ENCODE peak calls at places on chromosomes 3 and 15, in six cellular contexts. T is K562, Z is stomach, G is ovary, F is SK-N-SH, L is A549. I is an unnamed sample.

GRCh38 chr3:100254168-100254777 is 6.5 kb upstream of the TBC1D23 start:
- DNase-seq in G (peak; percentile 56), Z (peak; percentile 47), F (peak; percentile 68), L (peak; percentile 65), T (peak; percentile 71), I (peak; percentile 49)

GRCh38 chr3:41681479-41681878 is 280.4 kb downstream of the ULK4 start:
- DNase-seq in L (peak; percentile 64), Z (no peak), F (no peak), G (no peak), T (no peak), I (no peak)

GRCh38 chr3:167102071-167102470 is 278.0 kb downstream of the ZBBX start:
- DNase-seq in G (no peak), T (peak; percentile 2), L (peak; percentile 6), Z (no peak), F (no peak), I (no peak)

GRCh38 chr3:192906940-192907339 is 10.7 kb downstream of the MB21D2 start:
- DNase-seq in F (peak; percentile 62), L (no peak), G (no peak), Z (no peak), T (no peak), I (no peak)

GRCh38 chr15:95025924-95026728 is 794.8 kb downstream of the MCTP2 start:
- DNase-seq in Z (peak; percentile 64), L (peak; percentile 32), F (peak; percentile 24), T (peak; percentile 80), G (peak; percentile 24), I (peak; percentile 13)

GRCh38 chr3:79337798-79338197 is 430.0 kb downstream of the ROBO1 start:
- DNase-seq in F (no peak), L (no peak), Z (no peak), G (no peak), T (no peak), I (no peak)

GRCh38 chr3:53225651-53226050 is 30.2 kb downstream of the TKT start:
- DNase-seq in T (no peak), Z (no peak), F (no peak), G (no peak), L (no peak), I (no peak)

GRCh38 chr15:28094732-28095521 is 4.2 kb downstream of the OCA2 start:
- DNase-seq in Z (peak; percentile 85), L (no peak), F (peak; percentile 77), T (no peak), G (no peak), I (peak; percentile 92)

GRCh38 chr3:12884104-12884742 is 42.9 kb upstream of the RPL32 start:
- DNase-seq in T (no peak), L (no peak), G (peak; percentile 54), F (no peak), Z (no peak), I (peak; percentile 37)

GRCh38 chr3:55543228-55543627 is 56.1 kb upstream of the WNT5A start:
- DNase-seq in Z (no peak), F (no peak), L (no peak), T (no peak), G (no peak), I (no peak)

GRCh38 chr3:55180161-55180560 is 252.3 kb upstream of the LRTM1 start:
- DNase-seq in L (no peak), F (no peak), T (no peak), G (no peak), Z (no peak), I (no peak)

GRCh38 chr3:47314056-47314764 is 31.5 kb downstream of the KLHL18 start:
- DNase-seq in Z (no peak), F (no peak), L (no peak), T (peak; percentile 66), G (no peak), I (no peak)

GRCh38 chr3:188510366-188510765 is 356.4 kb downstream of the LPP start:
- DNase-seq in Z (no peak), T (no peak), G (no peak), F (no peak), L (no peak), I (no peak)

GRCh38 chr3:153350420-153350819 is 188.4 kb downstream of the RAP2B start:
- DNase-seq in L (no peak), F (no peak), T (no peak), G (no peak), Z (no peak), I (no peak)

GRCh38 chr3:43394071-43394501 is 107.7 kb downstream of the SNRK start:
- DNase-seq in L (no peak), Z (no peak), F (no peak), G (no peak), T (no peak), I (no peak)

GRCh38 chr15:79206940-79207339 is 75.6 kb upstream of the ANKRD34C start:
- DNase-seq in F (no peak), Z (no peak), L (no peak), T (no peak), G (no peak), I (no peak)

GRCh38 chr15:84600331-84600686 is 500 bp upstream of the ZSCAN2 start:
- DNase-seq in Z (peak; percentile 88), G (peak; percentile 87), T (peak; percentile 86), L (peak; percentile 92), F (peak; percentile 83), I (peak; percentile 91)

GRCh38 chr3:98021821-98022220 is 13.3 kb downstream of the GABRR3 start:
- DNase-seq in Z (no peak), F (no peak), T (no peak), G (no peak), L (no peak), I (no peak)

GRCh38 chr15:28977377-28978010 is 91.7 kb downstream of the APBA2 start:
- DNase-seq in L (peak; percentile 91), G (no peak), Z (no peak), T (no peak), F (no peak), I (no peak)

GRCh38 chr15:83694030-83694429 is 40.1 kb downstream of the ADAMTSL3 start:
- DNase-seq in L (peak; percentile 15), Z (no peak), T (no peak), F (no peak), G (peak; percentile 25), I (no peak)

GRCh38 chr3:166265153-166265552 is 427.9 kb upstream of the BCHE start:
- DNase-seq in L (no peak), Z (no peak), F (no peak), G (no peak), T (no peak), I (no peak)

GRCh38 chr3:194370753-194371152 is 1.2 kb upstream of the LRRC15 start:
- DNase-seq in Z (no peak), G (no peak), F (no peak), T (no peak), L (no peak), I (no peak)

DNA sequence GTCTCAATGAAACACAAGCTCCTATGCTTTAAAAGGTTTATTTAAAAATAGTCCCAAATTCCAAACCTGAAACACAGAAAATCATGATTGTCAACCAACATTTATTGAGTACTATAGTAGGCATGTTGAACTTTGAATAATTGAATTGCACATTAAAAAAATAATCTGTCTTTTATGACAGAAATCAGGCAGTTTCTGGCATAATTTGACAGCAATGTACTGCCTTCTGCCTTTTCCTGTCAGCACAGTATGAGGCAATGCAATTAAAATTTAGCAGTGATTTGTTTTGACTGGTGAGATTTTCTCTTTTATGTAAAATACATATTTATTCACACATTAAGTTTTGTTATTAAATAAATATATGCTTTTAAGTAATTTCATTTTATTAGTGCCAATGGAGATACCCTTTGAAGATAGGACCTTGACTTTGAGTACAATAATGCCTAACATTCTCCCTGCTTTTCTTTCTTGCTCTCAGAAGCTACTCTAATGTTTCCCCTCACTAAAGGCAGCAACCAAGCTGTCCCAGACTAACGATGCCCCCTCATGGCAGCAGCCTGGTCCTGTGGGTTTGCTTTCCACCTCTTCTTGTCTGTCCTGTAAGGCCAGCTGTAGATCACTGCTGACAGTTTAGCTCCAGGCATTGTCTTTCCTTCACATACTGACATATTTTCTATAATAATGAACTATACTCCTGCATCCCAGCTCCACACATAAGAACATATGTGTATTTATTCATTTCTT is 346.7 kb downstream of the IL20RB start:
- DNase-seq in L (no peak), G (no peak), F (no peak), Z (no peak), T (peak; percentile 0), I (no peak)
- TF ChIP-seq EP300 in L (no peak), G (no peak), F (no peak), Z (no peak), T (no peak), I (no peak)

GRCh38 chr15:75578948-75579908 is at the start of gene PTPN9:
- DNase-seq in T (peak; percentile 86), G (peak; percentile 82), F (peak; percentile 93), Z (peak; percentile 77), L (peak; percentile 82), I (peak; percentile 85)
- TF ChIP-seq CTCF in T (peak; percentile 49), G (no peak), F (peak; percentile 41), Z (peak; percentile 39), L (peak; percentile 65), I (peak; percentile 57)

DNA sequence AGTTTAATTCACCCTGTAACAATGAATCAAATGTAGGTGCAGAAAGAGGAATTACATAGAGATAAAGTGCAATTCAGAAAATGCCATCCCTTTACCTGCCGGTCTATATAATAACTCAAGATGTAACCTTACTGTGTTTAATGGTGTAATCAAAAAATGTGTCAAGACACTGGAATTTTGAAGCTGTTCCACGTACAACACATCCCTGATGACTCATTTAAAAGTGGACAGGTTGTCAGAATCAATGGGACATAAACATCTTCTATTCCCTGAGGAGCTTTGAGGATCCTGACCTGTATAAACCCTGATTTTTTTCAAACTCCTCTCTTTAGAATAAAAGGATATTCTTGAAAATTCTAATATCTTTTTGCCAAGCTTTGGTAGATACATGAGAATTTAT is 138.6 kb downstream of the TAFA4 start:
- DNase-seq in T (no peak), F (no peak), Z (no peak), L (no peak), G (no peak), I (no peak)
- TF ChIP-seq EP300 in T (no peak), F (no peak), Z (no peak), L (no peak), G (no peak), I (no peak)

DNA sequence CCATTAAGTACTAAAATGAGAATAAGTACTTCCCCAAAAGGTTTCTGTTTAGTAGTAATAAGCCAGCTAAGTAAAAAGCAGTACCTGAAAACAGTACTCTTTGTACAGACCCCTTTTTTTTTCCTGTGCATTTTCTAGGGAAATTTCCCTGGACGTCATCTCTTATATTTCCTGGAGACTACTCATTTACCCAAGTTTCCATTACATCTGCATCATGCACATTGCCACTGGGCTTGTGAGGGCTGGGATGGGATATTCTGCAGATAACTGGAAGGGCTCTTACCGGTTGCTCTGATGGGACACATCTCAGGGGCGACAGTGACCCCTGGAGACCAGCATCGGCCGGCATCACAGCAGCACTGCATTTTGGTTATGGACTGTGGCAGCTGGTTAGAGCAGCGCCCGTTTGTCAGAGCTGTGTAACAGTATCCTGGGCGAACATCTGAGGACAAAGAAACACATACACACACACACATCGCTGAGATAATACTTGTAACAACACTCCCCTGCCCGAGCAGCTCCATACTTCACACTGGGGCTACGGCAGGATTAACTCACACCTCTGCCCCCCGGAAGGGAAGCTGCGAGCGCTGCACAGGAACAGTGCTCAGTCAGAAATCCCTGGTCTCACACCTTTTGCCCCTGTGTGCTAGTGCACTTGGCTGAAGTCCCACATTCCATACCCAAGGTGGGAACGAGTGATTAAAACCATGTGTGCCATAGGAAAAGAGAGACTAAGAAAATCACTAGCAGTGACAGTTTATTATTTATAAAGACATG is 124.9 kb downstream of the FBN1 start:
- DNase-seq in F (no peak), L (peak; percentile 4), Z (no peak), G (no peak), T (peak; percentile 34), I (no peak)
- TF ChIP-seq CTCF in F (no peak), L (no peak), Z (no peak), G (no peak), T (peak; percentile 47), I (no peak)